ENCODE peak calls at places on chromosomes 6 and 20, in five cellular contexts. J is GM12865; T is heart left ventricle; B is CD4-positive, alpha-beta T cell; H is brain microvascular endothelial cell. V is an unnamed sample.

GRCh38 chr6:30744054-30744805 is at the start of gene IER3:
- DNase-seq in T (peak), J (peak), H (peak), B (peak), V (peak)

GRCh38 chr20:33460711-33461110 is 17.1 kb upstream of the SNTA1 start:
- DNase-seq in B (no peak), J (no peak), H (no peak), T (no peak), V (no peak)

GRCh38 chr6:16257999-16258708 is 19.8 kb downstream of the GMPR start:
- DNase-seq in B (no peak), H (no peak), T (no peak), J (no peak), V (no peak)

GRCh38 chr20:608970-609369 is 1.1 kb downstream of the TCF15 start:
- DNase-seq in J (no peak), T (no peak), B (no peak), H (no peak), V (no peak)

GRCh38 chr20:6299451-6299850 is 176.6 kb upstream of the FERMT1 start:
- DNase-seq in J (no peak), B (no peak), T (no peak), H (peak), V (no peak)

GRCh38 chr6:8006208-8006607 is 58.0 kb downstream of the BLOC1S5 start:
- DNase-seq in H (peak), B (no peak), T (no peak), J (peak), V (peak)

GRCh38 chr6:16286151-16286522 is 47.8 kb downstream of the GMPR start:
- DNase-seq in T (no peak), H (peak), J (peak), B (no peak), V (peak)

GRCh38 chr6:129936329-129937165 is 75.4 kb upstream of the TMEM244 start:
- DNase-seq in J (peak), T (peak), H (peak), B (peak), V (no peak)

GRCh38 chr20:6178537-6178936 is 55.7 kb upstream of the FERMT1 start:
- DNase-seq in H (peak), J (no peak), B (no peak), T (no peak), V (no peak)

GRCh38 chr20:57688864-57689263 is 21.0 kb downstream of the PMEPA1 start:
- DNase-seq in J (no peak), H (no peak), T (peak), B (no peak), V (no peak)

GRCh38 chr6:19934996-19935591 is 97.9 kb downstream of the ID4 start:
- DNase-seq in H (no peak), T (no peak), B (no peak), J (no peak), V (no peak)

GRCh38 chr6:138454976-138455706 is 44.2 kb downstream of the NHSL1 start:
- DNase-seq in H (no peak), B (peak), T (no peak), J (peak), V (no peak)

GRCh38 chr20:1331801-1332453 is 3.0 kb upstream of the SDCBP2 start:
- DNase-seq in H (no peak), J (no peak), T (no peak), B (no peak), V (no peak)

GRCh38 chr6:82521369-82521768 is 157.8 kb downstream of the TPBG start:
- DNase-seq in J (no peak), B (no peak), H (no peak), T (no peak), V (no peak)

GRCh38 chr6:150770631-150771030 is 94.9 kb upstream of the MTHFD1L start:
- DNase-seq in J (no peak), T (no peak), H (no peak), B (no peak), V (no peak)

GRCh38 chr20:50980851-50981713 is 22.5 kb downstream of the MOCS3 start:
- DNase-seq in H (peak), B (peak), J (peak), T (peak), V (peak)

GRCh38 chr20:1810926-1811620 is 84.1 kb upstream of the SIRPA start:
- DNase-seq in J (no peak), T (peak), B (no peak), H (peak), V (no peak)

GRCh38 chr6:77910826-77911225 is 258.0 kb downstream of the MEI4 start:
- DNase-seq in H (no peak), T (no peak), J (no peak), B (no peak), V (no peak)

GRCh38 chr6:2853766-2854393 is 12.2 kb upstream of the SERPINB1 start:
- DNase-seq in T (no peak), J (peak), H (peak), B (peak), V (peak)

GRCh38 chr6:45445749-45446454 is 68.2 kb upstream of the SUPT3H start:
- DNase-seq in T (peak), H (peak), J (peak), B (no peak), V (no peak)

GRCh38 chr6:86859513-86859912 is 77.8 kb upstream of the HTR1E start:
- DNase-seq in H (no peak), B (no peak), T (no peak), J (no peak), V (no peak)

GRCh38 chr6:86858970-86859369 is 78.4 kb upstream of the HTR1E start:
- DNase-seq in H (no peak), J (no peak), T (no peak), B (no peak), V (no peak)

GRCh38 chr6:86856937-86857563 is 80.3 kb upstream of the HTR1E start:
- DNase-seq in H (peak), J (peak), B (no peak), T (peak), V (peak)
- TF ChIP-seq CTCF in H (peak), J (peak), B (peak), T (peak), V (peak)

GRCh38 chr20:40416274-40416673 is 272.8 kb downstream of the MAFB start:
- DNase-seq in T (no peak), J (no peak), H (no peak), B (no peak), V (no peak)
- TF ChIP-seq CTCF in T (no peak), J (no peak), H (no peak), B (no peak), V (no peak)

DNA sequence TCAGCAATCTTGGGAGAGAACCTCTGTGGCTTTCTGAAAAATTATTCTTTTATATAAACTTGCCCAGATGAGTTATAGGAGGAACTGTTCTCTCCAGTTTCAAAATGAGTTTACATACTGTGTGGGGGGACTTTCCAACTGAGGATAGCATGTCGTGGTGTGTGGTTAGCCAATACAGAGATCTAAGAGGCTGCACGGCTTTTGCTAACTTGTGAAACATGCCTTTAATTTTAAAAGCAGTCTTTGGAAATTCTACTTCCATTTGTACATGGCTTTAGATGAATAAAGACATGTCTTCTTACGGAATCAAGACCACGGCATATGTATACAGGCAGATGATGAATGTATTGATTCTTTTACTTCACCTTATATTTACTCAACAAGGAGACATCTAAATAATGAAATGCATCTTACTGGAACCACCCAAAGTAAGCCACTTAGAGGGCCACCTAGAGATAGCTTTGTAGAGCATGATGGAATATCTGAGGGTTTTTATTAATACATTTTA is 39.8 kb downstream of the HIVEP1 start:
- DNase-seq in H (no peak), T (no peak), J (peak), B (peak), V (peak)
- TF ChIP-seq CTCF in H (no peak), T (no peak), J (no peak), B (no peak), V (no peak)

GRCh38 chr20:20573797-20574196 is 138.6 kb downstream of the RALGAPA2 start:
- DNase-seq in H (no peak), J (no peak), B (no peak), T (no peak), V (no peak)
- TF ChIP-seq CTCF in H (no peak), J (no peak), B (no peak), T (no peak), V (no peak)

GRCh38 chr6:23180504-23181293 is 611.3 kb downstream of the HDGFL1 start:
- DNase-seq in J (no peak), B (no peak), H (peak), T (peak), V (no peak)
- TF ChIP-seq CTCF in J (no peak), B (no peak), H (no peak), T (no peak), V (no peak)

GRCh38 chr6:73636048-73636447 is 17.7 kb downstream of the SLC17A5 start:
- DNase-seq in H (no peak), B (no peak), J (no peak), T (no peak), V (no peak)

GRCh38 chr6:73642530-73642929 is 11.3 kb downstream of the SLC17A5 start:
- DNase-seq in H (no peak), J (no peak), B (no peak), T (no peak), V (no peak)

GRCh38 chr6:73640179-73640750 is 13.5 kb downstream of the SLC17A5 start:
- DNase-seq in J (no peak), B (no peak), T (no peak), H (no peak), V (no peak)

GRCh38 chr6:73637404-73637803 is 16.4 kb downstream of the SLC17A5 start:
- DNase-seq in H (no peak), B (no peak), J (no peak), T (no peak), V (no peak)

DNA sequence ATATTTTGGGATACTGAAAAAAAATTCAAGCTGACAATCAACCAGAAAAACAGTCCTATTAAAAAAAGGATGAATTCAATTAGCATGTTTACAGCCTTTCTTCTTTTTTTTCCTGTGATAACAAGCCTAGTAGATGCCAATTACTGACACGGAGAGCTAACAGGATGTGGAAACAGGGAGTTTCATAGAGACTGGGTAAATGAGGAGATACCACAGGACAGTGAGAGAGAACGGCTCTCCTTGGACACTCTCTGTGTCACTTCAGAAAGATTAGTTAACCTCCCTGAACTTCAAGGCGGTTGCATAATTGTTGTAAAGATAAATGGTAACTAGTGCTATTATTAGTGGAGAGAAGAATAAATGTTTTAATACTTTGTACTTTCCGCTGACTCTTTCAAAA is 14.8 kb downstream of the SLC17A5 start:
- DNase-seq in T (no peak), H (no peak), J (no peak), B (no peak), V (no peak)
- TF ChIP-seq CTCF in T (no peak), H (no peak), J (no peak), B (no peak), V (no peak)

V was measured in GM13976.